ENCODE peak calls at places on chromosomes 1 and 21, in ten cellular contexts. K, A, W, Y, R, H, U, D, M and Q are unnamed samples. For H3K4me1 and H3K9me3, the result is how much of the 10 kb centered on the place peaks cover.

GRCh38 chr1:183600136-183600535 is 9.9 kb upstream of the NCF2 start:
- DNase-seq in K (peak), A (no peak), W (no peak), Y (no peak), R (no peak), H (peak), U (peak), D (no peak), M (no peak), Q (peak)

GRCh38 chr1:19163261-19163660 is 46.8 kb downstream of the UBR4 start:
- DNase-seq in K (peak), A (no peak), W (no peak), Y (no peak), R (no peak), H (peak), U (peak), D (peak), M (no peak), Q (peak)

GRCh38 chr1:168683871-168684270 is 45.1 kb downstream of the DPT start:
- DNase-seq in K (no peak), A (no peak), W (no peak), Y (no peak), R (no peak), H (no peak), U (no peak), D (no peak), M (no peak), Q (no peak)

GRCh38 chr1:169161512-169162194 is 55.2 kb downstream of the ATP1B1 start:
- DNase-seq in K (no peak), A (no peak), W (no peak), Y (no peak), R (no peak), H (peak), U (no peak), D (no peak), M (no peak), Q (no peak)

GRCh38 chr1:30185313-30185712 is 538.1 kb downstream of the MATN1 start:
- DNase-seq in K (no peak), A (no peak), W (no peak), Y (no peak), R (no peak), H (no peak), U (no peak), D (no peak), M (no peak), Q (no peak)

GRCh38 chr1:14804626-14805025 is 206.1 kb downstream of the KAZN start:
- DNase-seq in K (peak), A (no peak), W (no peak), Y (no peak), R (no peak), H (no peak), U (no peak), D (no peak), M (no peak), Q (no peak)

GRCh38 chr1:38028105-38028591 is 15.6 kb downstream of the UTP11 start:
- DNase-seq in K (peak), A (no peak), W (no peak), Y (no peak), R (no peak), H (no peak), U (no peak), D (no peak), M (peak), Q (no peak)

GRCh38 chr1:93746009-93746408 is 64.4 kb upstream of the BCAR3 start:
- DNase-seq in K (no peak), A (no peak), W (no peak), Y (no peak), R (no peak), H (no peak), U (no peak), D (no peak), M (no peak), Q (no peak)

GRCh38 chr1:13749543-13750307 is 49.7 kb downstream of the PRDM2 start:
- DNase-seq in K (peak), A (no peak), W (peak), Y (peak), R (peak), H (peak), U (peak), D (peak), M (peak), Q (peak)

GRCh38 chr1:5424802-5425201 is 567.4 kb downstream of the NPHP4 start:
- DNase-seq in K (no peak), A (no peak), W (no peak), Y (no peak), R (no peak), H (no peak), U (no peak), D (no peak), M (no peak), Q (no peak)

GRCh38 chr1:205536759-205537361 is 32.4 kb downstream of the CDK18 start:
- DNase-seq in K (no peak), A (no peak), W (no peak), Y (no peak), R (no peak), H (no peak), U (no peak), D (no peak), M (peak), Q (peak)

GRCh38 chr1:243471026-243471685 is 215.3 kb downstream of the SDCCAG8 start:
- DNase-seq in K (no peak), A (no peak), W (no peak), Y (no peak), R (no peak), H (no peak), U (no peak), D (no peak), M (no peak), Q (no peak)
- H3K4me1 ChIP-seq in K (under half), A (under half), W (under half), Y (under half), R (under half), H (under half), U (under half), D (under half), M (under half), Q (under half)

GRCh38 chr1:220691039-220691684 is 999 bp downstream of the C1orf115 start:
- DNase-seq in K (no peak), A (no peak), W (peak), Y (no peak), R (no peak), H (no peak), U (no peak), D (no peak), M (no peak), Q (no peak)
- H3K27ac ChIP-seq in K (no peak), A (no peak), W (peak), Y (no peak), R (peak), H (no peak), U (no peak), D (no peak), M (peak), Q (peak)

GRCh38 chr21:32477424-32477745 is 64.9 kb downstream of the EVA1C start:
- DNase-seq in K (no peak), A (no peak), W (no peak), Y (no peak), R (no peak), H (no peak), U (no peak), D (no peak), M (no peak), Q (no peak)

GRCh38 chr21:32474179-32475059 is 61.9 kb downstream of the EVA1C start:
- DNase-seq in K (no peak), A (no peak), W (no peak), Y (no peak), R (no peak), H (no peak), U (no peak), D (peak), M (no peak), Q (peak)

GRCh38 chr21:32476661-32477423 is 64.3 kb downstream of the EVA1C start:
- DNase-seq in K (no peak), A (no peak), W (no peak), Y (no peak), R (no peak), H (no peak), U (no peak), D (no peak), M (no peak), Q (no peak)

GRCh38 chr21:32472890-32473765 is 60.6 kb downstream of the EVA1C start:
- DNase-seq in K (no peak), A (no peak), W (no peak), Y (no peak), R (no peak), H (no peak), U (no peak), D (no peak), M (no peak), Q (no peak)

GRCh38 chr21:32475162-32475812 is 62.8 kb downstream of the EVA1C start:
- DNase-seq in K (peak), A (no peak), W (no peak), Y (no peak), R (no peak), H (peak), U (peak), D (peak), M (no peak), Q (no peak)
- H3K9me3 ChIP-seq in K (under half), A (under half), W (under half), Y (under half), R (under half), H (under half), U (under half), D (under half), M (under half), Q (under half)

DNA sequence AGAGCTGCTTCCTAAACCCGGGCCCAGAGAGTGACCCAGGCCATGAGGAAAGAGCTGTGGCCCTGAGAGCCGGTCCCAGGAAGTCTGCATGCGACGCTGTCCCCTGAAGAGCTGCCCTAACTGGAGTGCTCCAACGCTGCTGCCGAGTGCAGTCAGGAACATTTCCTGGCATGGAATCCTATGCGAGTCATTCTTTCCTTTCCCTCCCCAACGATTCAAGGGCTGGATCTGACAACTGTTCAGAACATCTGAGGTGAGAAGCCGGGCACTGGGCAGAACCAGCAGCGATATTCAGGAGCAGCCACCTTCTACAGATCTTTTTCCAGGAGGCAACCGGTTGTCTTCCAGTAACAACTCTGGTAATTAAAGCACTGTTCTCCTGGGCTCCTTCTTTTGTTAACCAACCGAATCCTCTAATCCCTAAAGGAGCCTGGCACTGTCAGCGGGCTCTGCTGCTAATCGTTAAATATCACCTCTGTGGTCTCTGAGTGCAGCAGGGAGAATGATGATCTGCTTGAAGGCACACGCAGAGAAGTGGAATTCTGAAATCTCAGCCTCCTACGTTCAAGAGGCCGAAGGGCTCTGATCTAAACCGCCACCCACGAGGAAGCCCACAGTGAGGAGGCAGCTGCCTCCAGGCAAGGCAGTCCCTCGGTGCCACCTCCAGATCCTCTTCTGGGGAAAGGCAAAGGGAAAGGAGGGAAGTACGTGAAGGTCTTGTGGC is 55.8 kb downstream of the SLC45A1 start:
- DNase-seq in K (peak), A (no peak), W (peak), Y (no peak), R (peak), H (peak), U (peak), D (peak), M (peak), Q (peak)
- H3K4me1 ChIP-seq in K (under half), A (under half), W (half or more), Y (half or more), R (half or more), H (under half), U (half or more), D (under half), M (under half), Q (half or more)

DNA sequence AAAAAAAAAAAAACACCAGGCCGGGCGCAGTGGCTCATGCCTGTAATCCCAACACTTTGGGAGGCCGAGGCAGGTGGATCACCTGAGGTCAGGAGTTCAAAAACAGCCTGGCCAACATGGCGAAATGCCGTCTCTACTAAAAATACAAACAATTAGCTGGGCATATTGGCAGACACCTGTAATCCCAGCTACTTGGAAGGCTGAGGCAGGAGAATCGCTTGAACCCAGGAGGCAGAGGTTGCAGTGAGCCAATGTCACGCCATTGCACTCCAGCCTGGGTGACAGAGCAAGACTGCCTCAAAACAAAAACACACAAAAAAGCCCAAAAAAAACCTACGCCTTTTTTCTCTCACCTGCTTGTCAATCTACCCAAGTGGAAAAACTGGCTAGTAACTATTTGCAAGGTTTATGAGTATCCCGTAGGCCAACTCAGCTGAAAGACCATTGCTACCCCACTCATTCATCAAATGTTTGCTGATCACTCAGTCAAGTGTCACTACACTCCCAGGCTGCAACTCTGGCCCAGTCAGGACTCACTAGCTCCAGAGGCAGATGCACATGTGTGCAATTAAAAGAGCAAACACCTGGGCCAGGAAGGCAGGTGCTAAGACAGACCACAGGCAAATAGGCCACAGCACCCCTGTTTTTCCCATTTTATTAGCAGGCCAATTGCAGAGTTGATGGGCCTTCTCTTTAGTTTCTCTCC is 2.0 kb downstream of the CSRP1 start:
- DNase-seq in K (no peak), A (no peak), W (peak), Y (no peak), R (no peak), H (no peak), U (no peak), D (no peak), M (no peak), Q (no peak)
- H3K27ac ChIP-seq in K (peak), A (no peak), W (peak), Y (peak), R (peak), H (peak), U (peak), D (peak), M (peak), Q (peak)

GRCh38 chr21:15521644-15522001 is 208.2 kb upstream of the USP25 start:
- DNase-seq in K (no peak), A (no peak), W (no peak), Y (no peak), R (no peak), H (no peak), U (no peak), D (no peak), M (no peak), Q (no peak)
- H3K9me3 ChIP-seq in K (under half), A (under half), W (under half), Y (under half), R (under half), H (under half), U (under half), D (under half), M (under half), Q (under half)

DNA sequence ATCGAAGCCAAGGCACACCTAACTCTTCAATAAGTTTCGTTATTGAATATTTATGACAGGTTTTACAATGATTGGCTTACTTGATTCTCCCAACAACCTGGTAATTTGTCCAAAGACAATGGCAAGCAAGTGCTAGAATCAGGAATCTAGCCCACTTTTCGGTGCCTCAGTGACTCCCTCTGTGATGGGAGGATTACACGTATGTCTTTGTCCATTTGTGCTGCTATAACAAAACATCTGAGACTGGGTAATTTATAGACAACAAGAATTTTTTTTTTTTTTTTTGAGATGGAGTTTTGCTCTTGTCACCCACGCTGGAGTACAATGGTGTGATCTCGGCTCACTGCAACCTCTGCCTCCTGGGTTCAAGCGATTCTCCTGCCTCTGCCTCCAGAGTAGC is 2.4 kb upstream of the LIN9 start:
- DNase-seq in K (no peak), A (no peak), W (no peak), Y (no peak), R (no peak), H (no peak), U (no peak), D (no peak), M (no peak), Q (no peak)
- H3K4me1 ChIP-seq in K (under half), A (under half), W (under half), Y (under half), R (under half), H (under half), U (under half), D (under half), M (under half), Q (under half)

DNA sequence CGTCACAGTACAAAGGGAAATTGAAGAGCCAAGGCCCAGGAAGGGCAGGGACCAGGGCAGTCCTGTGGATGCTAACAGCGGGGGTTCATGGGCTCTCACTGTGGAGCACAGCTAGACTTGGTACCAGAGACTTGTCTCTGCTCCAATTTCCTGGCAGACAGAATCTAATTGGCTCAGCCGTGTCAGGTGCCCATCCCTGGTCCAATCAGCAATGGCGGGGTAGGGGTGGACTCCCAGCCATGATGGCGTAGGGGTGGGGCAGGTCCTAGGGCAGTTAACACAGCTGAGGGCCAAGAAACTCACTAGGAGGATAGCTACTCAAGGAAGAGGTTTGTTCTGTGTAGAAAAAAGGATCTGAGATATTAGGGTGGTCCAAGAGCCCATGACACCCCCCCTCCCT is 39.9 kb upstream of the TENT5B start:
- DNase-seq in K (no peak), A (no peak), W (no peak), Y (no peak), R (no peak), H (no peak), U (no peak), D (no peak), M (no peak), Q (no peak)
- H3K27ac ChIP-seq in K (no peak), A (no peak), W (no peak), Y (no peak), R (no peak), H (no peak), U (no peak), D (no peak), M (no peak), Q (no peak)

GRCh38 chr21:19969156-19969555 is 1029.1 kb upstream of the NCAM2 start:
- DNase-seq in K (no peak), A (no peak), W (no peak), Y (no peak), R (no peak), H (no peak), U (no peak), D (no peak), M (no peak), Q (no peak)
- H3K9me3 ChIP-seq in K (under half), A (under half), W (under half), Y (under half), R (under half), H (under half), U (under half), D (under half), M (under half), Q (under half)